ENCODE peak calls at places on chromosomes 4 and X, in six cellular contexts. L, J, O, Q, G and D are unnamed samples.

GRCh38 chr4:155745984-155746383 is 12.8 kb upstream of the GUCY1B1 start:
- DNase-seq in L (no peak), J (no peak), O (peak; percentile 7), Q (peak; percentile 43), G (no peak), D (peak; percentile 12)

GRCh38 chr4:132114885-132115284 is 1034.2 kb upstream of the PCDH10 start:
- DNase-seq in L (no peak), J (no peak), O (no peak), Q (peak; percentile 5), G (no peak), D (no peak)

GRCh38 chrX:53438174-53438831 is 4.1 kb upstream of the HSD17B10 start:
- DNase-seq in L (no peak), J (no peak), O (no peak), Q (no peak), G (no peak), D (no peak)

GRCh38 chr4:98746530-98746929 is 88.1 kb upstream of the TSPAN5 start:
- DNase-seq in L (peak; percentile 20), J (no peak), O (no peak), Q (peak; percentile 44), G (no peak), D (no peak)

GRCh38 chr4:145937990-145938611 is 522 bp downstream of the ZNF827 start:
- DNase-seq in L (peak; percentile 45), J (peak; percentile 21), O (peak; percentile 13), Q (no peak), G (no peak), D (no peak)

GRCh38 chr4:3865986-3866812 is 100.0 kb downstream of the ADRA2C start:
- DNase-seq in L (no peak), J (no peak), O (no peak), Q (no peak), G (peak; percentile 30), D (no peak)

GRCh38 chrX:16807976-16808542 is 21.8 kb downstream of the TXLNG start:
- DNase-seq in L (peak; percentile 46), J (peak; percentile 25), O (peak; percentile 14), Q (peak; percentile 46), G (no peak), D (peak; percentile 30)

GRCh38 chr4:47528651-47529050 is 43.6 kb downstream of the ATP10D start:
- DNase-seq in L (peak; percentile 78), J (no peak), O (no peak), Q (peak; percentile 62), G (no peak), D (peak; percentile 89)

GRCh38 chr4:135098061-135098460 is 896.5 kb upstream of the PABPC4L start:
- DNase-seq in L (no peak), J (no peak), O (no peak), Q (no peak), G (no peak), D (no peak)

GRCh38 chrX:82748901-82749505 is 759.1 kb upstream of the POU3F4 start:
- DNase-seq in L (peak; percentile 26), J (no peak), O (no peak), Q (no peak), G (no peak), D (no peak)

GRCh38 chr4:58679051-58679450 is 1568.9 kb upstream of the IGFBP7 start:
- DNase-seq in L (no peak), J (no peak), O (no peak), Q (no peak), G (no peak), D (no peak)
- TF ChIP-seq CTCF in L (no peak), J (no peak), O (no peak), Q (no peak), G (no peak), D (no peak)

GRCh38 chr4:154741131-154741530 is 2.7 kb upstream of the LRAT start:
- DNase-seq in L (no peak), J (no peak), O (no peak), Q (no peak), G (no peak), D (no peak)

GRCh38 chr4:154744341-154744948 is 645 bp downstream of the LRAT start:
- DNase-seq in L (no peak), J (no peak), O (no peak), Q (no peak), G (no peak), D (no peak)

GRCh38 chr4:154740462-154740861 is 3.3 kb upstream of the LRAT start:
- DNase-seq in L (no peak), J (no peak), O (no peak), Q (no peak), G (no peak), D (no peak)

GRCh38 chr4:154741877-154742851 is 1.6 kb upstream of the LRAT start:
- DNase-seq in L (no peak), J (no peak), O (no peak), Q (no peak), G (no peak), D (no peak)

DNA sequence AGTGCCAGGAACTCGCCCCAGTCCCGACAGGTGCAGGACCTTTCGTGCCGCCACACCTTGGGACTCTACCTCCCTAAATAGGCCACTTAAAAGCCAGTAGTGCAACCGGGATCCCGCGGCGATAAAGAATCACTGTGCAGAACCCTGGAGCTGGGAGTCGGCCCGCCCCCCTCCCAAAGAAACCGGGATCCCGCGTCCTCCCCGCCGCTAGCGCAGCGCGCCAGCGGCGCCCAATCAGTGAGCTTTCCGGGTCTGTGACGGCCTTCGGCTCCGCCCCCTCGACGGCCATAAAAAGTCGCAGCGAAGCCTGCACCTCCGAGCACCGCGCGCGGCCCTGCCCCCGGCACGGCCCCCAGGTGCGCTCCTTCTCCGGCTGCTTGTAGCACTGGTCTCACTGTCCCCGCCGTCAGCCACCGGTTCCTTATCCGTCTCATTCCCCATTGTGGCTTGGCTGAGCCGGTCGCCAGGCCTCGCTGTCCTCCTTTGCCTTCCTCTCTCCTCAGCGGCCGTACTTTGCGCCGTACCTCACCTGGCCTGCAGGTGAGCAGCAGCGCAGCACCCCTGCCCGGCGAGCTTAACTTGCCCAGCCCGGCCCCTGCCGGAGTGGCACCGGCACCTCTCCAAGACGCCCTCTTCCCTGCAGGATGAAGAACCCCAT is at the start of gene LRAT:
- DNase-seq in L (peak; percentile 89), J (no peak), O (peak; percentile 82), Q (no peak), G (peak; percentile 79), D (no peak)
- TF ChIP-seq CTCF in L (peak; percentile 36), J (no peak), O (peak; percentile 67), Q (no peak), G (peak; percentile 17), D (no peak)

GRCh38 chr4:168410681-168411080 is 69.6 kb downstream of the DDX60L start:
- DNase-seq in L (no peak), J (no peak), O (no peak), Q (no peak), G (no peak), D (no peak)

GRCh38 chr4:168408620-168409019 is 71.7 kb downstream of the DDX60L start:
- DNase-seq in L (peak; percentile 88), J (peak; percentile 54), O (peak; percentile 55), Q (peak; percentile 97), G (no peak), D (peak; percentile 95)

GRCh38 chr4:168411318-168412150 is 68.8 kb downstream of the DDX60L start:
- DNase-seq in L (no peak), J (no peak), O (no peak), Q (no peak), G (no peak), D (no peak)

GRCh38 chr4:168409089-168409801 is 71.0 kb downstream of the DDX60L start:
- DNase-seq in L (peak; percentile 35), J (no peak), O (no peak), Q (peak; percentile 41), G (no peak), D (peak; percentile 65)
- TF ChIP-seq CTCF in L (no peak), J (no peak), O (no peak), Q (no peak), G (no peak), D (no peak)

DNA sequence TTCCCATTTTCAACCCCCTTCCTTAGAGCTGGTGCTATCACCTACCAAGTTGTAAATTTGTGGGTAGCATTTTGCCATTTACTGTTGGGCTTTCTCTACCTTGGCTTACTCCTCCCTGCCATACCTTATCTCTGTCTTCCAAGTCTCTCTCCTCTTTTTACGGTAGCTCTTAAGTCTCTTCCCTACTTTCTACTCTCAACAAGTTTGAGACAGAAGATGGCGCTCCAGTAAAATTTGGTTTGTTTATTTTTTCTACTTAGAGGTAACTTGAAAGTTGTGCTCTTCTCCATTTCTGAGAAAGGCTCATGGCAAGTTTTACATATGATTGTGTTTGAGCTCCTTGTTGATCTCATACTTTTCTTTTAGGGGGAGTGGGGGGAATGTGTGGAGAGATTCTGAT is 1508.1 kb downstream of the TECRL start:
- DNase-seq in L (no peak), J (no peak), O (no peak), Q (no peak), G (no peak), D (no peak)
- TF ChIP-seq CTCF in L (no peak), J (no peak), O (no peak), Q (no peak), G (no peak), D (no peak)